ENCODE peak calls at places on chromosomes 12 and 14, in nine cellular contexts. Q is tibial artery; V is thoracic aorta; H is A549; R is fibroblast of lung; C is HCT116; E is Peyer's patch; O is tibial nerve; X is CD8-positive, alpha-beta memory T cell. W is an unnamed sample.

GRCh38 chr14:50792058-50792477 is 38.9 kb downstream of the NIN start:
- DNase-seq in Q (no peak), V (no peak), H (no peak), R (no peak), C (no peak), E (no peak), O (no peak), X (no peak), W (no peak)

GRCh38 chr12:52243264-52243773 is 10.3 kb downstream of the KRT7 start:
- DNase-seq in Q (peak; percentile 51), V (no peak), H (peak; percentile 61), R (no peak), C (no peak), E (no peak), O (no peak), X (no peak), W (no peak)

GRCh38 chr14:56487090-56487667 is 92.4 kb upstream of the TMEM260 start:
- DNase-seq in Q (no peak), V (no peak), H (peak; percentile 17), R (peak; percentile 56), C (peak; percentile 23), E (no peak), O (no peak), X (no peak), W (no peak)

GRCh38 chr14:22547309-22547947 is 41.6 kb downstream of the DAD1 start:
- DNase-seq in Q (peak; percentile 82), V (no peak), H (no peak), R (no peak), C (no peak), E (no peak), O (no peak), X (no peak), W (no peak)

GRCh38 chr14:86057018-86057667 is 527.2 kb downstream of the FLRT2 start:
- DNase-seq in Q (no peak), V (no peak), H (peak; percentile 27), R (peak; percentile 53), C (no peak), E (no peak), O (peak; percentile 48), X (no peak), W (no peak)

GRCh38 chr12:68038650-68039049 is 49.4 kb downstream of the IFNG-AS1 start:
- DNase-seq in Q (no peak), V (no peak), H (no peak), R (no peak), C (no peak), E (no peak), O (no peak), X (no peak), W (no peak)

GRCh38 chr12:93938921-93939320 is 209.5 kb upstream of the PLXNC1 start:
- DNase-seq in Q (no peak), V (no peak), H (no peak), R (no peak), C (no peak), E (no peak), O (no peak), X (no peak), W (no peak)

GRCh38 chr14:32343926-32344430 is 14.9 kb downstream of the AKAP6 start:
- DNase-seq in Q (no peak), V (no peak), H (no peak), R (no peak), C (no peak), E (no peak), O (no peak), X (no peak), W (no peak)

GRCh38 chr14:54650331-54651017 is 83.5 kb downstream of the SAMD4A start:
- DNase-seq in Q (peak; percentile 87), V (no peak), H (peak; percentile 38), R (peak; percentile 69), C (no peak), E (no peak), O (peak; percentile 78), X (no peak), W (no peak)
- H3K4me1 ChIP-seq in Q (no peaks in the 10 kb centered on the region), V (peaks cover 89% of the 10 kb centered on the region), H (peaks cover 52% of the 10 kb centered on the region), R (peaks cover 40% of the 10 kb centered on the region), C (peaks cover 61% of the 10 kb centered on the region), E (no peaks in the 10 kb centered on the region), O (peaks cover 37% of the 10 kb centered on the region), X (no peaks in the 10 kb centered on the region), W (peaks cover 79% of the 10 kb centered on the region)

DNA sequence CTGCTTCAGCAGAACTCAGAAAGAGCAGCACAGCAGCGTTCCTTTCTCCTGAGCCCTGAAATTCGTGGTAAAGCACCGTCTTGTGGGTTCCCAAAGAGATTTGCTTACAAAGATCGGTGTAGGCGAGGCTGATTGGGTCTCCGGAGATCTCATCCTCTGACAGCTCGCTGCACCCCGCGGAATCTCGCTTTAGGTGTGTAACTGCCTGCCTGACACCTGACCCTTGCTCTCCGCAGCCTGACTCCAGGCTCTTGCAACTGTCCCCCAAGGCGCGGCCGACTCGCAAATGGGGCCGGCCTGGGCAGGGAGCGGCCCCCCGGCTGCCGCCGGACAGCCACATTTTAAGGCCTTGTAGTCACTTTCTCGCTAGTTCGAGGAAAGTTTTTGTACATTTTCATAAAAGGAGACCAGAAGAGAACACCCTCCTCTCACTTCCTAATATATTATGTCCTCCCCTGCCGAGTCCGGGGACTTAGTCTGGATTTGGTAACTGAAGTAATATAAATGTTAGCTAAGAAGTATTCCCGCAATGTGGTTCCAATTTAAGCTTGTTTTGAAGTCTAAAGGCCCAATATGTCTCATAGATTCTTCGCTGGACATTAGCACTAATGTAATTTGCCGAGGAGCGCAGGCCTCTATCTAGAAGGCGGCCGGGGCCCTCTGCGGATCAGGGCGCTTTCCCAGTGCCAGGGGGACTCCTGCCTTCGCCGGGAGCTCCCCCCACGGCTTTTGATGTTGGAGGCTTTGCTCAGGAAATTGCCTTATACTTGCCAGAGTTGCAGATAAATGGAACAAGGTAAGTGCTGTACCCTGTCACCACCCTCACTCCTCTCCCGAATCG is 177.3 kb upstream of the CDKN3 start:
- DNase-seq in Q (no peak), V (no peak), H (no peak), R (no peak), C (no peak), E (no peak), O (no peak), X (no peak), W (peak; percentile 6)
- H3K4me3 ChIP-seq in Q (peak overlapping the region; percentile 19), V (peak overlapping the region; percentile 64), H (no peak overlapping the region), R (peak overlapping the region; percentile 43), C (no peak overlapping the region), E (peak overlapping the region; percentile 35), O (peak overlapping the region; percentile 41), X (no peak overlapping the region), W (peak overlapping the region; percentile 19)

DNA sequence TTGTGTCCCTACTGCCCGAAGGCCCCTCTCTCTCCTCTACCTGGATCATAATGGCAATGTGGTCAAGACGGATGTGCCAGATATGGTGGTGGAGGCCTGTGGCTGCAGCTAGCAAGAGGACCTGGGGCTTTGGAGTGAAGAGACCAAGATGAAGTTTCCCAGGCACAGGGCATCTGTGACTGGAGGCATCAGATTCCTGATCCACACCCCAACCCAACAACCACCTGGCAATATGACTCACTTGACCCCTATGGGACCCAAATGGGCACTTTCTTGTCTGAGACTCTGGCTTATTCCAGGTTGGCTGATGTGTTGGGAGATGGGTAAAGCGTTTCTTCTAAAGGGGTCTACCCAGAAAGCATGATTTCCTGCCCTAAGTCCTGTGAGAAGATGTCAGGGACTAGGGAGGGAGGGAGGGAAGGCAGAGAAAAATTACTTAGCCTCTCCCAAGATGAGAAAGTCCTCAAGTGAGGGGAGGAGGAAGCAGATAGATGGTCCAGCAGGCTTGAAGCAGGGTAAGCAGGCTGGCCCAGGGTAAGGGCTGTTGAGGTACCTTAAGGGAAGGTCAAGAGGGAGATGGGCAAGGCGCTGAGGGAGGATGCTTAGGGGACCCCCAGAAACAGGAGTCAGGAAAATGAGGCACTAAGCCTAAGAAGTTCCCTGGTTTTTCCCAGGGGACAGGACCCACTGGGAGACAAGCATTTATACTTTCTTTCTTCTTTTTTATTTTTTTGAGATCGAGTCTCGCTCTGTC is 1.8 kb downstream of the INHBE start:
- DNase-seq in Q (no peak), V (no peak), H (no peak), R (no peak), C (no peak), E (no peak), O (no peak), X (no peak), W (no peak)
- H3K4me1 ChIP-seq in Q (no peaks in the 10 kb centered on the region), V (peaks cover 32% of the 10 kb centered on the region), H (peaks cover 67% of the 10 kb centered on the region), R (peaks cover 19% of the 10 kb centered on the region), C (peaks cover 65% of the 10 kb centered on the region), E (peaks cover 8% of the 10 kb centered on the region), O (peaks cover 23% of the 10 kb centered on the region), X (peaks cover 24% of the 10 kb centered on the region), W (peaks cover 30% of the 10 kb centered on the region)

GRCh38 chr14:73463411-73463810 is 5.1 kb upstream of the NUMB start:
- DNase-seq in Q (peak; percentile 75), V (peak; percentile 33), H (peak; percentile 52), R (peak; percentile 96), C (no peak), E (no peak), O (peak; percentile 68), X (no peak), W (peak; percentile 22)

GRCh38 chr14:73462078-73462715 is 3.9 kb upstream of the NUMB start:
- DNase-seq in Q (no peak), V (no peak), H (peak; percentile 89), R (peak; percentile 76), C (no peak), E (peak; percentile 84), O (no peak), X (no peak), W (peak; percentile 67)

GRCh38 chr14:73460691-73461127 is 2.4 kb upstream of the NUMB start:
- DNase-seq in Q (no peak), V (no peak), H (no peak), R (peak; percentile 56), C (no peak), E (no peak), O (peak; percentile 26), X (no peak), W (no peak)

GRCh38 chr14:73461478-73462077 is 3.2 kb upstream of the NUMB start:
- DNase-seq in Q (no peak), V (no peak), H (no peak), R (no peak), C (no peak), E (no peak), O (no peak), X (no peak), W (no peak)

GRCh38 chr14:73462815-73463214 is 4.5 kb upstream of the NUMB start:
- DNase-seq in Q (no peak), V (no peak), H (no peak), R (peak; percentile 51), C (no peak), E (no peak), O (no peak), X (no peak), W (peak; percentile 36)
- H3K4me3 ChIP-seq in Q (no peak overlapping the region), V (no peak overlapping the region), H (peak overlapping the region; percentile 29), R (peak overlapping the region; percentile 20), C (no peak overlapping the region), E (peak overlapping the region; percentile 38), O (no peak overlapping the region), X (no peak overlapping the region), W (no peak overlapping the region)

GRCh38 chr12:64083285-64084210 is 138.5 kb downstream of the KICS2 start:
- DNase-seq in Q (peak; percentile 89), V (no peak), H (peak; percentile 72), R (peak; percentile 97), C (no peak), E (no peak), O (peak; percentile 89), X (no peak), W (peak; percentile 28)
- H3K4me1 ChIP-seq in Q (no peaks in the 10 kb centered on the region), V (peaks cover 25% of the 10 kb centered on the region), H (peaks cover 72% of the 10 kb centered on the region), R (peaks cover 20% of the 10 kb centered on the region), C (peaks cover 59% of the 10 kb centered on the region), E (no peaks in the 10 kb centered on the region), O (peaks cover 7% of the 10 kb centered on the region), X (no peaks in the 10 kb centered on the region), W (peaks cover 19% of the 10 kb centered on the region)

DNA sequence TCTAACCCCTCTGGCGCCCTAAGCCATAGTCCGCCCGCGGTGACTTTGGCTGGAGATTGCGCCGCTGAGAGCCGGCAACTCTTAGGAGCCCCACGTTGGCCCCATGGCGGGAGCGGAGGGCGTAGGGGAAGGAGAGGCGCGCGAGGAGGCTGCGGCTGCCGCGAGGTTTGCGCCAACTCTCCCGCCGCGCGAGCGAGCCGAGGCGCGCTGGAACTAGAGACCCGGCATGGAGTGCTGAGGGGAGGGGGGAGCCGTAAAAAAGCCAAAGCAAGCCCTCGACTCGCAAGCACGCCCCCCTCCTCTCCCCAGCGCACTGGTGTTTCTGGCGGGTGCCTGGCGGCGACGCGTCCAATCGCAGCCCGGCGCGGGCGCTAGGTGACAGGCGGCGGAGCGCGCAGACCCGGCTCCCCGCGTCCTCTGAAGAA is at the start of gene SYT10:
- DNase-seq in Q (no peak), V (no peak), H (no peak), R (no peak), C (no peak), E (peak; percentile 47), O (no peak), X (no peak), W (no peak)
- H3K4me3 ChIP-seq in Q (peak within 1 kb of the TSS; percentile 56), V (peak within 1 kb of the TSS; percentile 72), H (peak within 1 kb of the TSS; percentile 30), R (peak within 1 kb of the TSS; percentile 63), C (no peak within 1 kb of the TSS), E (peak within 1 kb of the TSS; percentile 59), O (peak within 1 kb of the TSS; percentile 62), X (no peak within 1 kb of the TSS), W (peak within 1 kb of the TSS; percentile 56)